ENCODE peak calls at places on chromosomes 16 and 17, in six cellular contexts. W is stimulated activated CD4-positive, alpha-beta T cell treated with anti-CD3 and anti-CD28 coated beads, Interleukin-12 subunit alpha, Interleukin-12 subunit beta, amount 100 ng/mL, for 4 hours; K is iris pigment epithelial cell; Z is GM03348; Y is ovary; I is NCI-H1105. N is an unnamed sample.

GRCh38 chr17:74870512-74870911 is 2.3 kb downstream of the FDXR start:
- DNase-seq in K (peak), Z (peak), Y (peak), W (no peak), I (no peak), N (peak)

GRCh38 chr16:67326115-67326471 is 448 bp downstream of the KCTD19 start:
- DNase-seq in K (no peak), Y (no peak), Z (no peak), I (no peak), W (no peak), N (no peak)

GRCh38 chr16:79767597-79768280 is 167.2 kb upstream of the MAF start:
- DNase-seq in Y (peak), I (no peak), W (no peak), Z (peak), K (peak), N (peak)

GRCh38 chr16:31365131-31365865 is 10.3 kb downstream of the ITGAX start:
- DNase-seq in W (no peak), Y (no peak), Z (no peak), K (no peak), I (no peak), N (no peak)

GRCh38 chr17:8337802-8338744 is 1.6 kb upstream of the ODF4 start:
- DNase-seq in I (no peak), Z (no peak), Y (no peak), K (no peak), W (no peak), N (no peak)

GRCh38 chr16:49704586-49705155 is 151.2 kb downstream of the ZNF423 start:
- DNase-seq in I (no peak), Z (no peak), W (no peak), K (peak), Y (no peak), N (no peak)

GRCh38 chr16:11744075-11744470 is 1.4 kb upstream of the TXNDC11 start:
- DNase-seq in Z (no peak), K (no peak), I (no peak), Y (no peak), W (no peak), N (no peak)

GRCh38 chr17:45087496-45087975 is 26.4 kb downstream of the NMT1 start:
- DNase-seq in I (no peak), Y (no peak), K (no peak), W (no peak), Z (no peak), N (peak)

GRCh38 chr16:18950469-18951185 is 24.4 kb upstream of the SMG1 start:
- DNase-seq in K (no peak), W (no peak), Z (no peak), I (no peak), Y (no peak), N (no peak)

GRCh38 chr17:76862079-76862478 is 6.1 kb upstream of the MGAT5B start:
- DNase-seq in K (no peak), I (no peak), Z (no peak), W (no peak), Y (no peak), N (no peak)

GRCh38 chr17:72219136-72219823 is 98.5 kb downstream of the SOX9 start:
- DNase-seq in Y (no peak), Z (no peak), I (no peak), W (no peak), K (no peak), N (no peak)

GRCh38 chr16:75038036-75038959 is 39.5 kb downstream of the ZNRF1 start:
- DNase-seq in Z (no peak), W (no peak), K (peak), Y (no peak), I (no peak), N (no peak)

GRCh38 chr16:88924834-88925539 is 52.0 kb downstream of the CBFA2T3 start:
- DNase-seq in W (no peak), Z (peak), I (no peak), Y (peak), K (peak), N (peak)

GRCh38 chr16:86031141-86031678 is 132.2 kb downstream of the IRF8 start:
- DNase-seq in Z (no peak), W (no peak), K (no peak), I (no peak), Y (no peak), N (no peak)

GRCh38 chr16:20023190-20023589 is 50.5 kb downstream of the GPR139 start:
- DNase-seq in Y (no peak), Z (no peak), I (no peak), W (no peak), K (peak), N (no peak)

GRCh38 chr17:10318540-10318939 is 54.3 kb downstream of the MYH13 start:
- DNase-seq in Z (no peak), K (no peak), W (no peak), Y (no peak), I (no peak), N (no peak)

GRCh38 chr16:85327731-85328664 is 215.7 kb upstream of the CIBAR2 start:
- DNase-seq in Z (no peak), W (no peak), K (peak), I (peak), Y (no peak), N (no peak)

GRCh38 chr17:17315142-17315821 is 12.1 kb downstream of the NT5M start:
- DNase-seq in Y (no peak), K (no peak), W (no peak), Z (no peak), I (no peak), N (no peak)

GRCh38 chr17:70137451-70138230 is 31.7 kb upstream of the KCNJ2 start:
- DNase-seq in Y (peak), I (no peak), Z (peak), K (peak), W (no peak), N (peak)

GRCh38 chr16:28527985-28528384 is 10.8 kb downstream of the NUPR1 start:
- DNase-seq in K (no peak), Y (no peak), Z (no peak), I (no peak), W (no peak), N (no peak)

GRCh38 chr16:85709766-85710423 is 21.1 kb upstream of the GINS2 start:
- DNase-seq in K (no peak), Y (no peak), Z (no peak), I (no peak), W (no peak), N (no peak)

GRCh38 chr17:45200701-45201100 is 21.0 kb upstream of the FMNL1 start:
- DNase-seq in I (no peak), W (no peak), Y (peak), Z (no peak), K (no peak), N (no peak)

GRCh38 chr17:81509687-81510523 is 2.7 kb downstream of the ACTG1 start:
- DNase-seq in I (no peak), Z (no peak), Y (no peak), K (peak), W (no peak), N (no peak)

GRCh38 chr17:59388070-59388556 is 56.7 kb downstream of the YPEL2 start:
- DNase-seq in W (no peak), K (no peak), Z (no peak), I (no peak), Y (no peak), N (no peak)

GRCh38 chr16:19829844-19830703 is 54.6 kb downstream of the GPRC5B start:
- DNase-seq in I (no peak), Y (no peak), Z (no peak), K (no peak), W (no peak), N (no peak)

GRCh38 chr17:38464723-38465419 is 36.6 kb downstream of the ARHGAP23 start:
- DNase-seq in W (no peak), I (peak), Y (peak), Z (peak), K (peak), N (peak)

GRCh38 chr16:54174750-54175149 is 111.8 kb downstream of the IRX3 start:
- DNase-seq in K (no peak), Y (no peak), W (no peak), I (no peak), Z (no peak), N (no peak)

GRCh38 chr17:76370261-76370993 is 14.0 kb upstream of the SPHK1 start:
- DNase-seq in I (no peak), Y (peak), Z (peak), K (peak), W (no peak), N (peak)

GRCh38 chr17:64038331-64039105 is 18.1 kb upstream of the ICAM2 start:
- DNase-seq in Z (no peak), I (no peak), Y (no peak), W (no peak), K (no peak), N (no peak)

GRCh38 chr16:57299009-57299718 is 14.7 kb upstream of the PLLP start:
- DNase-seq in Y (no peak), I (no peak), K (peak), Z (peak), W (peak), N (peak)

GRCh38 chr16:29815032-29815721 is 775 bp upstream of the PAGR1 start:
- DNase-seq in Z (peak), Y (peak), K (no peak), W (peak), I (peak), N (peak)

GRCh38 chr17:2610195-2610594 is 16.7 kb downstream of the PAFAH1B1 start:
- DNase-seq in I (no peak), W (no peak), Y (no peak), Z (no peak), K (no peak), N (no peak)

GRCh38 chr16:13999071-13999894 is 71.8 kb upstream of the MRTFB start:
- DNase-seq in Y (no peak), I (no peak), K (no peak), Z (no peak), W (no peak), N (no peak)

GRCh38 chr16:54080524-54081008 is 206.0 kb downstream of the IRX3 start:
- DNase-seq in W (no peak), Z (no peak), K (peak), I (no peak), Y (no peak), N (no peak)

GRCh38 chr16:31568577-31569359 is 41.1 kb downstream of the AHSP start:
- DNase-seq in K (peak), Z (no peak), Y (no peak), W (no peak), I (no peak), N (no peak)

GRCh38 chr17:33802349-33803272 is 452.5 kb upstream of the CCL2 start:
- DNase-seq in K (no peak), I (no peak), Y (no peak), W (no peak), Z (no peak), N (no peak)